ENCODE peak calls at places on chromosomes 11 and 22, in five cellular contexts. S is GM12878, D is HepG2, T is HCT116, U is K562. G is an unnamed sample.

GRCh38 chr11:114775849-114776621 is 97.7 kb downstream of the NXPE2 start:
- DNase-seq in S (no peak), D (no peak), T (no peak), U (no peak), G (no peak)

GRCh38 chr11:71336996-71337772 is 84.8 kb upstream of the SHANK2 start:
- DNase-seq in S (no peak), D (no peak), T (no peak), U (no peak), G (no peak)

GRCh38 chr22:20979243-20979809 is 2.8 kb upstream of the LZTR1 start:
- DNase-seq in S (no peak), D (no peak), T (no peak), U (peak; percentile 89), G (peak; percentile 90)

GRCh38 chr11:102462610-102463009 is 10.0 kb upstream of the TMEM123 start:
- DNase-seq in S (no peak), D (peak; percentile 94), T (no peak), U (no peak), G (no peak)

GRCh38 chr11:1875093-1875785 is 16.5 kb downstream of the PRR33 start:
- DNase-seq in S (no peak), D (no peak), T (no peak), U (no peak), G (no peak)

GRCh38 chr11:19597194-19597593 is 115.4 kb upstream of the NAV2 start:
- DNase-seq in S (no peak), D (no peak), T (no peak), U (no peak), G (no peak)

GRCh38 chr22:26642465-26643367 is 14.7 kb upstream of the MIAT start:
- DNase-seq in S (no peak), D (no peak), T (no peak), U (peak; percentile 64), G (peak; percentile 64)

GRCh38 chr11:70567680-70568503 is 169.6 kb downstream of the CTTN start:
- DNase-seq in S (no peak), D (no peak), T (no peak), U (no peak), G (no peak)

GRCh38 chr11:23991140-23991539 is 505.7 kb upstream of the LUZP2 start:
- DNase-seq in S (no peak), D (no peak), T (no peak), U (no peak), G (no peak)

GRCh38 chr22:36463783-36464184 is 17.7 kb downstream of the TXN2 start:
- DNase-seq in S (no peak), D (no peak), T (no peak), U (no peak), G (no peak)

GRCh38 chr11:72227316-72228228 is 3.0 kb downstream of the INPPL1 start:
- DNase-seq in S (no peak), D (no peak), T (no peak), U (no peak), G (no peak)

GRCh38 chr22:44995282-44995597 is 14.6 kb downstream of the PHF21B start:
- DNase-seq in S (no peak), D (no peak), T (no peak), U (no peak), G (no peak)

GRCh38 chr11:36455658-36456111 is 54.4 kb downstream of the TRAF6 start:
- DNase-seq in S (no peak), D (no peak), T (no peak), U (no peak), G (no peak)

GRCh38 chr11:48024635-48025071 is 44.3 kb downstream of the PTPRJ start:
- DNase-seq in S (no peak), D (no peak), T (no peak), U (no peak), G (no peak)

DNA sequence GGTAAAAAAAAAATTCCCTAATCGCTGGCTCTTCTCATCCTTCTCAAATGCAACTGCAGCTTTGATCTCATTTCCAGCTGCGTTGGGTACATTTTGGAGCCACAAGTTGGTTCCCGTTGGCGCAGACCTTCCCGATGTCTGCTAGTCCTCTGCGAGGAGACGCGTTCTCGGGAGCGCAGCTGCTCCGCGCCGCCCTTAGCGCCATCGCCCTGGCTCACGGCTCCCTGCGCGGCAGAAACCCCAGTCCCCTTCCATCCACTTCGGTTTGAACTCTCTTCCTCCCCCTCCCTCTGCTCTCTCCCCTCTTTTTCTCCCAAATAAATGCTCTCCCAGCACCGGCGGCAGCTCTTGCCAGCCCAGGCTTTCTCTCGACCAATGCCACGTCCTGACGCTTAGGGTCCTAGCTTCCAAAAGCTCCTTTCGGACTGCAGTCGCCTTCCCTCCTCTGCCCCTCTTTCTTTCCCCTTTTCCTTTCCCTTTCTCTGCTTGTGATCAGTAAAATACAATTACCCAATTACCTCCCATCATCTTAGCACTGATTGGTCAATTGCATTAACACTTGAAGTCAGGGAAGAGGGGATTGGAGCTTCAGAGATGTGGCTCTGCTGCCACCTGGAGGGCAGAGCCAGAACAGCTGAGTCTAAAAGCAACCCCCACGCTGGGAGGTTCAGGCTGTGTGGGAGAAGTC is 1165.7 kb downstream of the LRRC4C start:
- DNase-seq in S (peak; percentile 30), D (peak; percentile 61), T (no peak), U (peak; percentile 64), G (peak; percentile 56)
- TF ChIP-seq SRF in S (no peak), D (no peak), T (no peak), U (no peak), G (no peak)

DNA sequence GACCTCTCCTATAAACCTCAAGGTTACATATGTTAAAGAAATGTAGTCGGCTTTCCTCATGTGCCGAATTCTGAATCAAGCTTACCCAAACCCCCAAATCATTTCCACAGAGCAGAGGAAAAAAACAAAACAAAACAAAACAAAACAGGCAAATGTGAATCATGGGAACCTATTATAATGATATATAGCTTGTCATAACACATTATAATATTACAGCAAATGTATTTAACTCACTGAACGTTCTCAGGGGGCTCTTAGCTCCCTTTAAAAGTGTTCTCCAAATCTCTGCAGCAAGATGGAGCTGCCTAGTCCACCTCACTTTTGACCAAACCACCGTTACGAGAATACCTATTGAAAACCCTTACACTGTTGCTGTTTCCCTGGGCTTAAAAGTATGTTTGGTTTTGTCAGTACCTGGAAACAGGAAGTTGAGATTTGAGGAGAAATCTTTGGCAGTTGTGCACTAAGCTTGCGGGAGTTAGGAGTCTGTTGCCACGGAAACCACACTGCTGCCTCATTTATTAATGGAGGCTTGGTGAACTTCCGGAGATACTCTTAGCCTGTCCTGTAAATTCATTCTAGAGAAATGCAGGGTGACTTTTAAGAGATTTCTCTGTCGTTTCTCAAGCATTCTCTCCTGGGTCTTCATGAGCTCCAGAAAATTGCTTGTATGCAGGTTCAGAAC is 167.0 kb upstream of the RASSF10 start:
- DNase-seq in S (no peak), D (no peak), T (no peak), U (peak; percentile 43), G (no peak)
- TF ChIP-seq SRF in S (no peak), D (no peak), T (no peak), U (no peak), G (no peak)

GRCh38 chr22:19292262-19293230 is 1.0 kb upstream of the CLTCL1 start:
- DNase-seq in S (no peak), D (no peak), T (no peak), U (peak; percentile 47), G (no peak)
- TF ChIP-seq SRF in S (no peak), D (no peak), T (no peak), U (no peak), G (no peak)

DNA sequence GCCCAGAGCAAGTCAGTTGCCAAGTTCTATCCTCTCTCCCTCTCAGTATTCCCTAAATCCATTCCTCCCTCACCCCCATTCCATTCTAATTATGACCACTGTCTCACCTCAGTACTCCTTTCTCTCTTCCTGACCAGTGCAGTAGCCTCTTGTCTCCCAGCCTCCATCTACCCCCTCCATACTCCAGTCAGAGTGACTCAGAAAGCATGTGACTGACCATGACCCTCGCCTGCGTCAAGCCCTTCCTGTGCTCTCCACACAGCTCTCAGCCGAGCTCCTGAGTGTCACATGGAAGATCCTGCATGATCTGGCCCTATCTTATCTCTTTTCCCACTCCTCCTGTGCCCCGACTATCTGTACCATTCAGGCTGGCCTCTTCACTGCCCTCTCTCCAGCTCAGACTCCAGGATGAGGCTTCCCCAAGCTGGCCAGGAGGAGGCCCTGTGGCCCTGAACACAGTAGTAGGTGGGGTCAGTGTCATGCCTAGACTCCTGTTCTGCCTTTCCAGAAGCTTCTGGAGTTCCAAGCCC is 42.6 kb downstream of the NEU3 start:
- DNase-seq in S (no peak), D (peak; percentile 41), T (no peak), U (peak; percentile 89), G (no peak)
- TF ChIP-seq SRF in S (no peak), D (no peak), T (no peak), U (no peak), G (no peak)

GRCh38 chr11:11173316-11174025 is 179.6 kb downstream of the CSNK2A3 start:
- DNase-seq in S (no peak), D (no peak), T (no peak), U (no peak), G (no peak)

GRCh38 chr11:11177156-11177808 is 175.8 kb downstream of the CSNK2A3 start:
- DNase-seq in S (no peak), D (no peak), T (no peak), U (no peak), G (no peak)

GRCh38 chr11:11179239-11179638 is 173.8 kb downstream of the CSNK2A3 start:
- DNase-seq in S (no peak), D (no peak), T (peak; percentile 23), U (no peak), G (no peak)

DNA sequence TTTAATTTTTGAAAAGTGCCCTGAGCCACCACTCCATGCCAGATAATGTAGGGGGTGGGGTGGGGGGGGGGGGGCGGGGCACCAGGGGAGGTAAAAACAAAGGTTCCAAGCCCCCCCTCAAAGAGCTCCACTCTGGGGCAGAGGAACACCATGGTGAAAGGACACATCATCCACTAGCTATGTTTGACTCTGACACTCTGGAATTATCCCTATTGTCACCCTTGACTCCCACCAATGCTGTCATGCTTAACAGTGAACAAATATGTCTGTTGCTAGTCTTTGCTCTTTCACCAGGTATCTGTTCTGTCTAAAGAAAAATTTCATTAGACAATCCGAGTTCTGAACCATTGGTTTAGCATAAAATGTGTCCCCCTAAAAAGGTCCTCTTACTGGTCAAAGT is 174.4 kb downstream of the CSNK2A3 start:
- DNase-seq in S (no peak), D (no peak), T (no peak), U (no peak), G (no peak)
- TF ChIP-seq SRF in S (no peak), D (no peak), T (no peak), U (no peak), G (no peak)

GRCh38 chr11:75328426-75329277 is 22.8 kb downstream of the ARRB1 start:
- DNase-seq in S (peak; percentile 69), D (peak; percentile 78), T (peak; percentile 35), U (peak; percentile 58), G (no peak)
- TF ChIP-seq SRF in S (no peak), D (no peak), T (no peak), U (no peak), G (no peak)

DNA sequence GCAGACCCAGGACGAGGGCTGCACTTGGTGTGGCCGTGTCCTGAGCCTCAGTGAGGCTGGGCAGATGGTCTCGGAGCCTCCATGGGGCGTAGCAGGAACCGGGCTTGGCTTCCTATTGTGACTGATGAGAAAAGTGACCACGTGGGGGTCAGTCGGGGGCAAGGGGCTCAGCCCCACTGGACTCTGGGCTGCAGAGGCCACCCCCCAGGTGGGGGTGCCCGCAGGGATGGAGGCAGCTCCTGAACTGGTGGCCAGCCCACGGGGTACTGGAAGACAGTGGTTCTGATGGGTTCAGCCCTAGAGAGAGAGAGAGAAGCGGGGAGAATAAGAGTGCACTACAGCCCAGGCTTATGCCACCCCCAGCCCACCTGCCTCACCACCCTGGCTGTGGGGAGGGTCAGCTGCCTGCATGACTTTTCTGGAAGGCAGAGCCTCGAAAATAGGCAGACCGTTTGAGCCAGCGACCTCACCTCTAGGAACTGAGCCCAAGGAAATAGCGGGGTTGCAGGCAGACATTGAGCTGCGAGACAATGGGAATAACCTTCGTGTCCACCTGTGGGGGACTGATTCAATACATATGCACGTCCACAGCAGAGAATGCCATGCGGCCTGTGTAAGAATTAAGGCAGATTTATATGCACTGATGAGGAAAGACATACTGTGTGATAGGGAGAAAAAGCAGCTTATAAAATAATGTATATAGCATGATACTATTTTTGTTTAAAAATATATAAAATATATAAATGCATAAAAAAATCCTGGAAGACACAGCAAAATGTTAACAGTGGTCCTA is 11.5 kb downstream of the CABP7 start:
- DNase-seq in S (no peak), D (no peak), T (no peak), U (no peak), G (no peak)
- TF ChIP-seq SRF in S (no peak), D (no peak), T (no peak), U (no peak), G (no peak)